ENCODE peak calls at places on chromosomes 1 and 21, in ten cellular contexts. V, F, C, L, X, W, T, S, E and H are unnamed samples. For H3K4me1 and H3K9me3, the result is how much of the 10 kb centered on the place peaks cover.

GRCh38 chr1:235067396-235068154 is 61.1 kb downstream of the TOMM20 start:
- DNase-seq in V (peak), F (no peak), C (no peak), L (peak), X (peak), W (no peak), T (peak), S (no peak), E (peak), H (peak)

GRCh38 chr21:31290765-31291164 is 53.3 kb downstream of the TIAM1 start:
- DNase-seq in V (no peak), F (no peak), C (no peak), L (no peak), X (no peak), W (no peak), T (no peak), S (no peak), E (no peak), H (no peak)

GRCh38 chr1:222288056-222288455 is 259.8 kb downstream of the HHIPL2 start:
- DNase-seq in V (no peak), F (no peak), C (no peak), L (no peak), X (no peak), W (no peak), T (peak), S (no peak), E (no peak), H (no peak)

GRCh38 chr1:36511804-36512798 is 29.4 kb upstream of the CSF3R start:
- DNase-seq in V (no peak), F (no peak), C (no peak), L (no peak), X (no peak), W (no peak), T (no peak), S (no peak), E (no peak), H (peak)

GRCh38 chr1:162956922-162957321 is 95.9 kb upstream of the CCDC190 start:
- DNase-seq in V (no peak), F (no peak), C (no peak), L (no peak), X (no peak), W (no peak), T (no peak), S (no peak), E (no peak), H (no peak)

GRCh38 chr1:68213843-68214242 is 18.5 kb downstream of the WLS start:
- DNase-seq in V (no peak), F (no peak), C (no peak), L (peak), X (peak), W (no peak), T (peak), S (no peak), E (no peak), H (peak)

GRCh38 chr1:10832703-10833102 is 36.3 kb upstream of the CASZ1 start:
- DNase-seq in V (no peak), F (no peak), C (no peak), L (no peak), X (no peak), W (no peak), T (no peak), S (no peak), E (no peak), H (no peak)

GRCh38 chr1:25689686-25690381 is 73.2 kb downstream of the MAN1C1 start:
- DNase-seq in V (no peak), F (no peak), C (no peak), L (no peak), X (no peak), W (no peak), T (no peak), S (peak), E (no peak), H (no peak)

GRCh38 chr1:185297986-185298385 is 19.1 kb downstream of the IVNS1ABP start:
- DNase-seq in V (no peak), F (no peak), C (no peak), L (no peak), X (no peak), W (no peak), T (no peak), S (no peak), E (no peak), H (no peak)

GRCh38 chr1:106975944-106976343 is 80.5 kb upstream of the PRMT6 start:
- DNase-seq in V (no peak), F (peak), C (no peak), L (no peak), X (no peak), W (no peak), T (no peak), S (no peak), E (no peak), H (peak)

GRCh38 chr1:157025856-157026255 is 19.7 kb downstream of the ARHGEF11 start:
- DNase-seq in V (no peak), F (no peak), C (no peak), L (no peak), X (no peak), W (no peak), T (no peak), S (no peak), E (no peak), H (no peak)

GRCh38 chr1:244970236-244970652 is 105.9 kb upstream of the HNRNPU start:
- DNase-seq in V (peak), F (peak), C (peak), L (peak), X (peak), W (peak), T (peak), S (peak), E (peak), H (peak)

GRCh38 chr1:112807117-112807516 is 92.0 kb upstream of the PPM1J start:
- DNase-seq in V (no peak), F (no peak), C (no peak), L (no peak), X (no peak), W (no peak), T (no peak), S (no peak), E (no peak), H (no peak)

GRCh38 chr21:36902793-36903192 is 63.7 kb downstream of the HLCS start:
- DNase-seq in V (no peak), F (no peak), C (no peak), L (no peak), X (no peak), W (no peak), T (no peak), S (no peak), E (no peak), H (no peak)

GRCh38 chr1:98387701-98388100 is 273.8 kb upstream of the SNX7 start:
- DNase-seq in V (no peak), F (no peak), C (no peak), L (no peak), X (no peak), W (no peak), T (no peak), S (no peak), E (no peak), H (no peak)

GRCh38 chr1:245086389-245086969 is 68.3 kb upstream of the KIF26B start:
- DNase-seq in V (no peak), F (no peak), C (no peak), L (no peak), X (no peak), W (no peak), T (no peak), S (no peak), E (no peak), H (no peak)

GRCh38 chr1:111318483-111319000 is 27.9 kb downstream of the CHIA start:
- DNase-seq in V (peak), F (no peak), C (no peak), L (no peak), X (no peak), W (no peak), T (no peak), S (no peak), E (no peak), H (no peak)

GRCh38 chr1:156654700-156655099 is 12.8 kb downstream of the BCAN start:
- DNase-seq in V (no peak), F (no peak), C (no peak), L (no peak), X (no peak), W (no peak), T (no peak), S (no peak), E (no peak), H (no peak)

GRCh38 chr1:59928996-59929395 is 2.4 kb upstream of the CYP2J2 start:
- DNase-seq in V (no peak), F (no peak), C (no peak), L (no peak), X (no peak), W (no peak), T (no peak), S (no peak), E (no peak), H (no peak)

GRCh38 chr1:150150511-150151021 is 850 bp downstream of the PLEKHO1 start:
- DNase-seq in V (peak), F (peak), C (no peak), L (peak), X (peak), W (peak), T (peak), S (peak), E (no peak), H (peak)

GRCh38 chr1:230385173-230385480 is 41.0 kb downstream of the PGBD5 start:
- DNase-seq in V (no peak), F (no peak), C (no peak), L (no peak), X (no peak), W (no peak), T (no peak), S (no peak), E (no peak), H (no peak)

GRCh38 chr1:206430031-206430983 is 40.0 kb upstream of the IKBKE start:
- DNase-seq in V (no peak), F (no peak), C (no peak), L (no peak), X (no peak), W (no peak), T (no peak), S (no peak), E (no peak), H (no peak)

GRCh38 chr1:145705634-145706033 is 1.5 kb downstream of the PDZK1 start:
- DNase-seq in V (no peak), F (no peak), C (no peak), L (no peak), X (no peak), W (no peak), T (no peak), S (no peak), E (no peak), H (no peak)

GRCh38 chr1:45009956-45010854 is 919 bp downstream of the HECTD3 start:
- DNase-seq in V (peak), F (peak), C (peak), L (peak), X (no peak), W (peak), T (peak), S (peak), E (no peak), H (no peak)

GRCh38 chr1:83509229-83509870 is 489.6 kb downstream of the TTLL7 start:
- DNase-seq in V (no peak), F (no peak), C (no peak), L (no peak), X (no peak), W (no peak), T (no peak), S (no peak), E (no peak), H (no peak)

GRCh38 chr1:70528591-70529333 is 117.7 kb downstream of the CTH start:
- DNase-seq in V (peak), F (peak), C (peak), L (no peak), X (no peak), W (no peak), T (no peak), S (no peak), E (no peak), H (peak)

GRCh38 chr1:92958203-92958970 is 2.9 kb downstream of the DIPK1A start:
- DNase-seq in V (no peak), F (peak), C (no peak), L (no peak), X (no peak), W (no peak), T (no peak), S (no peak), E (no peak), H (no peak)

GRCh38 chr1:27816921-27817630 is 13.5 kb upstream of the PPP1R8 start:
- DNase-seq in V (peak), F (no peak), C (no peak), L (no peak), X (no peak), W (no peak), T (peak), S (no peak), E (no peak), H (peak)

GRCh38 chr1:162388615-162389014 is 7.1 kb downstream of the C1orf226 start:
- DNase-seq in V (no peak), F (no peak), C (no peak), L (no peak), X (no peak), W (no peak), T (no peak), S (peak), E (no peak), H (no peak)

GRCh38 chr1:226708342-226708780 is 30.7 kb downstream of the ITPKB start:
- DNase-seq in V (no peak), F (no peak), C (no peak), L (no peak), X (no peak), W (no peak), T (peak), S (no peak), E (no peak), H (peak)

GRCh38 chr1:241637046-241637590 is 3.1 kb downstream of the CHML start:
- DNase-seq in V (no peak), F (no peak), C (no peak), L (no peak), X (no peak), W (no peak), T (no peak), S (no peak), E (no peak), H (no peak)

GRCh38 chr1:245683377-245683716 is 528.6 kb downstream of the KIF26B start:
- DNase-seq in V (no peak), F (no peak), C (no peak), L (no peak), X (no peak), W (no peak), T (no peak), S (no peak), E (no peak), H (no peak)

GRCh38 chr1:26110731-26111529 is 694 bp upstream of the PDIK1L start:
- DNase-seq in V (peak), F (peak), C (peak), L (peak), X (peak), W (peak), T (peak), S (peak), E (peak), H (peak)

DNA sequence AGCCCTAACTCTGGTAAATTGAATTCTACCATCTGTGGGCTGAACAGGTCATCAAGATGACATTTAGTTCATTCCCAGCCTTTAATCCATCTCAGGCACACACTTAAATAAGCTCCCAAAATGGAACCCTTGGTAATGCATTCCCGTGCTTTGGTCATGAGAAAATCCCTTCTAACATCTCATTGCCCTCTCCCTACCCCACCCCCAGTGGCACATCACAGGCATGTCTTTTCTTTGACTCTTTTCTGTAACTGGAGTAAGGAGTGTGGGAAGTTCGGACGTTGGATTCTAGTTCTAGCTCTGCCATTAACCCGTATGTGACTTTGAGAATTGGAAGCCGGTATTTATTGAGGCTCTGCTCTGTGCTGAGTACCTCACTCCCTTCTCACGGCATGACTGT is 13.3 kb upstream of the MYOG start:
- DNase-seq in V (no peak), F (no peak), C (no peak), L (no peak), X (no peak), W (no peak), T (no peak), S (no peak), E (no peak), H (no peak)
- H3K4me1 ChIP-seq in V (under half), F (under half), C (under half), L (under half), X (under half), W (under half), T (under half), S (under half), E (under half), H (under half)

GRCh38 chr21:41499920-41500319 is 8.0 kb downstream of the TMPRSS2 start:
- DNase-seq in V (no peak), F (no peak), C (no peak), L (no peak), X (no peak), W (no peak), T (no peak), S (no peak), E (no peak), H (no peak)

GRCh38 chr21:41503331-41503730 is 4.6 kb downstream of the TMPRSS2 start:
- DNase-seq in V (no peak), F (no peak), C (no peak), L (no peak), X (no peak), W (no peak), T (no peak), S (no peak), E (no peak), H (no peak)

GRCh38 chr21:41500354-41500753 is 7.6 kb downstream of the TMPRSS2 start:
- DNase-seq in V (no peak), F (no peak), C (no peak), L (no peak), X (no peak), W (no peak), T (no peak), S (no peak), E (no peak), H (no peak)

GRCh38 chr21:41501919-41502318 is 6.0 kb downstream of the TMPRSS2 start:
- DNase-seq in V (no peak), F (no peak), C (no peak), L (no peak), X (no peak), W (no peak), T (no peak), S (no peak), E (no peak), H (no peak)

GRCh38 chr21:41500931-41501381 is 7.0 kb downstream of the TMPRSS2 start:
- DNase-seq in V (no peak), F (no peak), C (no peak), L (no peak), X (no peak), W (no peak), T (no peak), S (no peak), E (no peak), H (no peak)
- H3K4me3 ChIP-seq in V (no peak), F (no peak), C (no peak), L (no peak), X (no peak), W (no peak), T (no peak), S (no peak), E (no peak), H (no peak)

DNA sequence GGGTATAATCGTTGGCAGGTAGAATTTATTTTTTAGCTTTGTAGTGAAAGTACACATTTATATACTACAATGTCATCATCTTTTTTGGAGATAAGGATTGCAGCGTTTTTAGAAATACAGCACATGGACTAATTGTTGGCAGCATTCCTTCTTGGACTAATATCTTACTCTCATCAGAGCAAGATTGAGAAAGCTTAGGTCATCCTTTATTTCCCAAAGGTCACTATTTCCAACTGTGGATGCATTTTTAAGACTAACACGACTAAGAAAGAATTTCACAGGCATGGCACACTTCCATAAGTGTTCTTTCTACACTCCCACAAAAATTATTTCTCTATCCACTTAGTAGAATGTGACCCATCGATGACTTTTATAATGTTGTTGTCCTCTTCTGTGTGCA is 732.3 kb downstream of the NCAM2 start:
- DNase-seq in V (no peak), F (no peak), C (no peak), L (no peak), X (no peak), W (no peak), T (no peak), S (no peak), E (no peak), H (no peak)
- H3K9me3 ChIP-seq in V (under half), F (under half), C (under half), L (under half), X (under half), W (under half), T (under half), S (under half), E (under half), H (under half)

DNA sequence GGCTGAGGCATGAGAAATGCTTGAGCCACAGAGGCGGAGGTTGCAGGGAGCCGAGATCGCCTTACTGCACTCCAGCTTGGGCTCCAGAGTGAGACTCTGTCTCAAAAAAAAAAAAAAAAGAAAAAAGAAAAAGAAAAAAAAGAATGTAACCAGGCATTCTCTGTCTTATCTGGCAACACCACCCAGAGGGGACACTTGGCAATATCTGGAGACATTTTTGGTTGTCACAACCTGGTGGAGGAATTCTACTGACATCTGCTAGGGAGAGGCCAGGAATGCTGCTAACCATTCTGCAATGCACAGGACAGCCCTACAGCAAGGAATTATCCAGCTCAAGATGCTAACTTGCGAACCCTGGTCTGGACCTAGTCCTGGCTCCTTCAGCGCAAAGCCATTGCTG is 2.3 kb upstream of the CNR2 start:
- DNase-seq in V (no peak), F (no peak), C (no peak), L (no peak), X (no peak), W (no peak), T (no peak), S (no peak), E (no peak), H (no peak)
- H3K4me1 ChIP-seq in V (under half), F (half or more), C (under half), L (under half), X (under half), W (under half), T (under half), S (under half), E (under half), H (under half)

GRCh38 chr1:14598007-14598497 is 433 bp upstream of the KAZN start:
- DNase-seq in V (peak), F (no peak), C (no peak), L (no peak), X (no peak), W (peak), T (no peak), S (peak), E (no peak), H (peak)

GRCh38 chr1:14599787-14600186 is 1.3 kb downstream of the KAZN start:
- DNase-seq in V (no peak), F (peak), C (no peak), L (no peak), X (no peak), W (no peak), T (no peak), S (no peak), E (no peak), H (no peak)

GRCh38 chr1:14599173-14599754 is 779 bp downstream of the KAZN start:
- DNase-seq in V (peak), F (no peak), C (peak), L (no peak), X (no peak), W (peak), T (no peak), S (peak), E (no peak), H (peak)

GRCh38 chr1:14597343-14598006 is 1.0 kb upstream of the KAZN start:
- DNase-seq in V (peak), F (no peak), C (peak), L (no peak), X (no peak), W (no peak), T (no peak), S (no peak), E (no peak), H (no peak)

GRCh38 chr1:14598498-14599172 is at the start of gene KAZN:
- DNase-seq in V (peak), F (no peak), C (peak), L (peak), X (no peak), W (peak), T (no peak), S (peak), E (no peak), H (peak)
- H3K4me3 ChIP-seq in V (peak), F (peak), C (peak), L (peak), X (peak), W (peak), T (no peak), S (no peak), E (peak), H (peak)

GRCh38 chr1:2966940-2967725 is 54.1 kb upstream of the ACTRT2 start:
- DNase-seq in V (no peak), F (no peak), C (no peak), L (peak), X (peak), W (peak), T (no peak), S (peak), E (no peak), H (no peak)

GRCh38 chr1:2962946-2963345 is 58.3 kb upstream of the ACTRT2 start:
- DNase-seq in V (no peak), F (no peak), C (no peak), L (no peak), X (no peak), W (peak), T (no peak), S (peak), E (no peak), H (no peak)

GRCh38 chr1:2967881-2968280 is 53.4 kb upstream of the ACTRT2 start:
- DNase-seq in V (no peak), F (no peak), C (no peak), L (no peak), X (peak), W (peak), T (no peak), S (no peak), E (no peak), H (no peak)

GRCh38 chr1:2966435-2966834 is 54.8 kb upstream of the ACTRT2 start:
- DNase-seq in V (no peak), F (no peak), C (no peak), L (peak), X (peak), W (peak), T (no peak), S (peak), E (no peak), H (no peak)

GRCh38 chr1:2965676-2966075 is 55.6 kb upstream of the ACTRT2 start:
- DNase-seq in V (no peak), F (no peak), C (no peak), L (no peak), X (no peak), W (no peak), T (no peak), S (no peak), E (no peak), H (no peak)
- H3K9me3 ChIP-seq in V (under half), F (under half), C (under half), L (under half), X (under half), W (under half), T (under half), S (under half), E (under half), H (under half)

GRCh38 chr1:8878448-8879347 is at the start of gene ENO1:
- DNase-seq in V (peak), F (peak), C (peak), L (peak), X (peak), W (peak), T (peak), S (peak), E (peak), H (peak)
- H3K4me1 ChIP-seq in V (under half), F (under half), C (under half), L (half or more), X (under half), W (under half), T (half or more), S (under half), E (under half), H (under half)